ENCODE peak calls at places on chromosomes 6 and 20, in five cellular contexts. One of them, this sample, is unnamed.

GRCh38 chr20:10761786-10762185 is 88.0 kb upstream of the JAG1 start:
- DNase-seq in brain microvascular endothelial cell: peak; percentile 98
- DNase-seq in aorta: no peak
- DNase-seq in posterior vena cava: no peak
- DNase-seq in stimulated activated CD4-positive, alpha-beta T cell treated with anti-CD3 and anti-CD28 coated beads, TNF-alpha, amount 100 ng/mL, for 4 hours: no peak
- DNase-seq in this sample: no peak

GRCh38 chr6:106383573-106383972 is 23.1 kb downstream of the CRYBG1 start:
- DNase-seq in brain microvascular endothelial cell: no peak
- DNase-seq in aorta: no peak
- DNase-seq in posterior vena cava: no peak
- DNase-seq in stimulated activated CD4-positive, alpha-beta T cell treated with anti-CD3 and anti-CD28 coated beads, TNF-alpha, amount 100 ng/mL, for 4 hours: no peak
- DNase-seq in this sample: no peak

GRCh38 chr6:25014806-25015560 is 79.2 kb upstream of the RIPOR2 start:
- DNase-seq in brain microvascular endothelial cell: peak; percentile 77
- DNase-seq in aorta: no peak
- DNase-seq in posterior vena cava: no peak
- DNase-seq in stimulated activated CD4-positive, alpha-beta T cell treated with anti-CD3 and anti-CD28 coated beads, TNF-alpha, amount 100 ng/mL, for 4 hours: no peak
- DNase-seq in this sample: no peak

GRCh38 chr6:19737968-19738367 is 99.2 kb upstream of the ID4 start:
- DNase-seq in brain microvascular endothelial cell: no peak
- DNase-seq in aorta: no peak
- DNase-seq in posterior vena cava: no peak
- DNase-seq in stimulated activated CD4-positive, alpha-beta T cell treated with anti-CD3 and anti-CD28 coated beads, TNF-alpha, amount 100 ng/mL, for 4 hours: no peak
- DNase-seq in this sample: no peak

GRCh38 chr6:73695619-73696421 is at the start of gene CD109:
- DNase-seq in brain microvascular endothelial cell: peak; percentile 51
- DNase-seq in aorta: peak; percentile 85
- DNase-seq in posterior vena cava: peak; percentile 86
- DNase-seq in stimulated activated CD4-positive, alpha-beta T cell treated with anti-CD3 and anti-CD28 coated beads, TNF-alpha, amount 100 ng/mL, for 4 hours: peak; percentile 44
- DNase-seq in this sample: peak; percentile 46

GRCh38 chr6:19369770-19370169 is 467.4 kb upstream of the ID4 start:
- DNase-seq in brain microvascular endothelial cell: peak; percentile 2
- DNase-seq in aorta: no peak
- DNase-seq in posterior vena cava: no peak
- DNase-seq in stimulated activated CD4-positive, alpha-beta T cell treated with anti-CD3 and anti-CD28 coated beads, TNF-alpha, amount 100 ng/mL, for 4 hours: no peak
- DNase-seq in this sample: no peak

GRCh38 chr6:48061630-48062029 is 49.4 kb downstream of the PTCHD4 start:
- DNase-seq in brain microvascular endothelial cell: no peak
- DNase-seq in aorta: no peak
- DNase-seq in posterior vena cava: no peak
- DNase-seq in stimulated activated CD4-positive, alpha-beta T cell treated with anti-CD3 and anti-CD28 coated beads, TNF-alpha, amount 100 ng/mL, for 4 hours: no peak
- DNase-seq in this sample: no peak

GRCh38 chr20:57346477-57346876 is 4.6 kb upstream of the RAE1 start:
- DNase-seq in brain microvascular endothelial cell: peak; percentile 77
- DNase-seq in aorta: peak; percentile 91
- DNase-seq in posterior vena cava: peak; percentile 93
- DNase-seq in stimulated activated CD4-positive, alpha-beta T cell treated with anti-CD3 and anti-CD28 coated beads, TNF-alpha, amount 100 ng/mL, for 4 hours: peak; percentile 45
- DNase-seq in this sample: peak; percentile 33

GRCh38 chr6:166554316-166554715 is 32.2 kb downstream of the RAMACL start:
- DNase-seq in brain microvascular endothelial cell: no peak
- DNase-seq in aorta: peak; percentile 24
- DNase-seq in posterior vena cava: peak; percentile 62
- DNase-seq in stimulated activated CD4-positive, alpha-beta T cell treated with anti-CD3 and anti-CD28 coated beads, TNF-alpha, amount 100 ng/mL, for 4 hours: no peak
- DNase-seq in this sample: no peak

GRCh38 chr6:113427617-113428016 is 429.5 kb upstream of the MARCKS start:
- DNase-seq in brain microvascular endothelial cell: no peak
- DNase-seq in aorta: no peak
- DNase-seq in posterior vena cava: no peak
- DNase-seq in stimulated activated CD4-positive, alpha-beta T cell treated with anti-CD3 and anti-CD28 coated beads, TNF-alpha, amount 100 ng/mL, for 4 hours: no peak
- DNase-seq in this sample: no peak

GRCh38 chr20:24965065-24965919 is 16.2 kb downstream of the CST7 start:
- DNase-seq in brain microvascular endothelial cell: no peak
- DNase-seq in aorta: no peak
- DNase-seq in posterior vena cava: no peak
- DNase-seq in stimulated activated CD4-positive, alpha-beta T cell treated with anti-CD3 and anti-CD28 coated beads, TNF-alpha, amount 100 ng/mL, for 4 hours: no peak
- DNase-seq in this sample: no peak

GRCh38 chr6:168122011-168122410 is 43.0 kb upstream of the FRMD1 start:
- DNase-seq in brain microvascular endothelial cell: no peak
- DNase-seq in aorta: peak; percentile 67
- DNase-seq in posterior vena cava: peak; percentile 65
- DNase-seq in stimulated activated CD4-positive, alpha-beta T cell treated with anti-CD3 and anti-CD28 coated beads, TNF-alpha, amount 100 ng/mL, for 4 hours: no peak
- DNase-seq in this sample: no peak

GRCh38 chr6:18265787-18266523 is 1.6 kb upstream of the DEK start:
- DNase-seq in brain microvascular endothelial cell: no peak
- DNase-seq in aorta: peak; percentile 72
- DNase-seq in posterior vena cava: no peak
- DNase-seq in stimulated activated CD4-positive, alpha-beta T cell treated with anti-CD3 and anti-CD28 coated beads, TNF-alpha, amount 100 ng/mL, for 4 hours: no peak
- DNase-seq in this sample: no peak

GRCh38 chr6:170212051-170212756 is 78.7 kb downstream of the DLL1 start:
- DNase-seq in brain microvascular endothelial cell: no peak
- DNase-seq in aorta: peak; percentile 71
- DNase-seq in posterior vena cava: peak; percentile 49
- DNase-seq in stimulated activated CD4-positive, alpha-beta T cell treated with anti-CD3 and anti-CD28 coated beads, TNF-alpha, amount 100 ng/mL, for 4 hours: no peak
- DNase-seq in this sample: no peak

GRCh38 chr20:54139188-54139587 is 34.6 kb downstream of the CYP24A1 start:
- DNase-seq in brain microvascular endothelial cell: no peak
- DNase-seq in aorta: no peak
- DNase-seq in posterior vena cava: no peak
- DNase-seq in stimulated activated CD4-positive, alpha-beta T cell treated with anti-CD3 and anti-CD28 coated beads, TNF-alpha, amount 100 ng/mL, for 4 hours: no peak
- DNase-seq in this sample: no peak

GRCh38 chr20:56440346-56441007 is 27.9 kb upstream of the RTF2 start:
- DNase-seq in brain microvascular endothelial cell: no peak
- DNase-seq in aorta: no peak
- DNase-seq in posterior vena cava: no peak
- DNase-seq in stimulated activated CD4-positive, alpha-beta T cell treated with anti-CD3 and anti-CD28 coated beads, TNF-alpha, amount 100 ng/mL, for 4 hours: no peak
- DNase-seq in this sample: peak; percentile 48

GRCh38 chr6:163501022-163501421 is 86.5 kb downstream of the QKI start:
- DNase-seq in brain microvascular endothelial cell: no peak
- DNase-seq in aorta: no peak
- DNase-seq in posterior vena cava: no peak
- DNase-seq in stimulated activated CD4-positive, alpha-beta T cell treated with anti-CD3 and anti-CD28 coated beads, TNF-alpha, amount 100 ng/mL, for 4 hours: no peak
- DNase-seq in this sample: no peak

GRCh38 chr6:33640361-33640760 is 19.2 kb downstream of the ITPR3 start:
- DNase-seq in brain microvascular endothelial cell: no peak
- DNase-seq in aorta: no peak
- DNase-seq in posterior vena cava: no peak
- DNase-seq in stimulated activated CD4-positive, alpha-beta T cell treated with anti-CD3 and anti-CD28 coated beads, TNF-alpha, amount 100 ng/mL, for 4 hours: no peak
- DNase-seq in this sample: no peak

GRCh38 chr6:30150151-30150550 is 10.9 kb downstream of the TRIM10 start:
- DNase-seq in brain microvascular endothelial cell: no peak
- DNase-seq in aorta: no peak
- DNase-seq in posterior vena cava: no peak
- DNase-seq in stimulated activated CD4-positive, alpha-beta T cell treated with anti-CD3 and anti-CD28 coated beads, TNF-alpha, amount 100 ng/mL, for 4 hours: no peak
- DNase-seq in this sample: no peak

GRCh38 chr6:148973809-148974208 is 227.0 kb downstream of the UST start:
- DNase-seq in brain microvascular endothelial cell: peak; percentile 48
- DNase-seq in aorta: no peak
- DNase-seq in posterior vena cava: no peak
- DNase-seq in stimulated activated CD4-positive, alpha-beta T cell treated with anti-CD3 and anti-CD28 coated beads, TNF-alpha, amount 100 ng/mL, for 4 hours: no peak
- DNase-seq in this sample: no peak

GRCh38 chr20:9027626-9028025 is 41.3 kb upstream of the PLCB4 start:
- DNase-seq in brain microvascular endothelial cell: no peak
- DNase-seq in aorta: no peak
- DNase-seq in posterior vena cava: no peak
- DNase-seq in stimulated activated CD4-positive, alpha-beta T cell treated with anti-CD3 and anti-CD28 coated beads, TNF-alpha, amount 100 ng/mL, for 4 hours: no peak
- DNase-seq in this sample: no peak

GRCh38 chr20:45701873-45702272 is at the start of gene WFDC13:
- DNase-seq in brain microvascular endothelial cell: no peak
- DNase-seq in aorta: no peak
- DNase-seq in posterior vena cava: no peak
- DNase-seq in stimulated activated CD4-positive, alpha-beta T cell treated with anti-CD3 and anti-CD28 coated beads, TNF-alpha, amount 100 ng/mL, for 4 hours: no peak
- DNase-seq in this sample: no peak

GRCh38 chr6:30159988-30160387 is 1.0 kb downstream of the TRIM10 start:
- DNase-seq in brain microvascular endothelial cell: no peak
- DNase-seq in aorta: no peak
- DNase-seq in posterior vena cava: no peak
- DNase-seq in stimulated activated CD4-positive, alpha-beta T cell treated with anti-CD3 and anti-CD28 coated beads, TNF-alpha, amount 100 ng/mL, for 4 hours: no peak
- DNase-seq in this sample: no peak

GRCh38 chr6:106560966-106561740 is 68.1 kb downstream of the RTN4IP1 start:
- DNase-seq in brain microvascular endothelial cell: peak; percentile 24
- DNase-seq in aorta: no peak
- DNase-seq in posterior vena cava: no peak
- DNase-seq in stimulated activated CD4-positive, alpha-beta T cell treated with anti-CD3 and anti-CD28 coated beads, TNF-alpha, amount 100 ng/mL, for 4 hours: no peak
- DNase-seq in this sample: no peak

GRCh38 chr6:130116273-130116672 is 97.9 kb downstream of the L3MBTL3 start:
- DNase-seq in brain microvascular endothelial cell: no peak
- DNase-seq in aorta: no peak
- DNase-seq in posterior vena cava: no peak
- DNase-seq in stimulated activated CD4-positive, alpha-beta T cell treated with anti-CD3 and anti-CD28 coated beads, TNF-alpha, amount 100 ng/mL, for 4 hours: no peak
- DNase-seq in this sample: no peak

GRCh38 chr6:156933201-156934053 is 156.2 kb downstream of the ARID1B start:
- DNase-seq in brain microvascular endothelial cell: no peak
- DNase-seq in aorta: no peak
- DNase-seq in posterior vena cava: no peak
- DNase-seq in stimulated activated CD4-positive, alpha-beta T cell treated with anti-CD3 and anti-CD28 coated beads, TNF-alpha, amount 100 ng/mL, for 4 hours: no peak
- DNase-seq in this sample: no peak

GRCh38 chr6:50128420-50129005 is 78.8 kb upstream of the DEFB112 start:
- DNase-seq in brain microvascular endothelial cell: no peak
- DNase-seq in aorta: no peak
- DNase-seq in posterior vena cava: no peak
- DNase-seq in stimulated activated CD4-positive, alpha-beta T cell treated with anti-CD3 and anti-CD28 coated beads, TNF-alpha, amount 100 ng/mL, for 4 hours: no peak
- DNase-seq in this sample: no peak

GRCh38 chr6:160238786-160239751 is 19.6 kb downstream of the SLC22A2 start:
- DNase-seq in brain microvascular endothelial cell: no peak
- DNase-seq in aorta: no peak
- DNase-seq in posterior vena cava: no peak
- DNase-seq in stimulated activated CD4-positive, alpha-beta T cell treated with anti-CD3 and anti-CD28 coated beads, TNF-alpha, amount 100 ng/mL, for 4 hours: no peak
- DNase-seq in this sample: no peak

GRCh38 chr6:19860235-19860877 is 23.2 kb downstream of the ID4 start:
- DNase-seq in brain microvascular endothelial cell: no peak
- DNase-seq in aorta: no peak
- DNase-seq in posterior vena cava: no peak
- DNase-seq in stimulated activated CD4-positive, alpha-beta T cell treated with anti-CD3 and anti-CD28 coated beads, TNF-alpha, amount 100 ng/mL, for 4 hours: no peak
- DNase-seq in this sample: no peak

GRCh38 chr6:100203391-100203790 is 209.4 kb upstream of the MCHR2 start:
- DNase-seq in brain microvascular endothelial cell: peak; percentile 88
- DNase-seq in aorta: no peak
- DNase-seq in posterior vena cava: no peak
- DNase-seq in stimulated activated CD4-positive, alpha-beta T cell treated with anti-CD3 and anti-CD28 coated beads, TNF-alpha, amount 100 ng/mL, for 4 hours: no peak
- DNase-seq in this sample: no peak

GRCh38 chr20:4443016-4443415 is 278.7 kb upstream of the PRND start:
- DNase-seq in brain microvascular endothelial cell: no peak
- DNase-seq in aorta: peak; percentile 81
- DNase-seq in posterior vena cava: no peak
- DNase-seq in stimulated activated CD4-positive, alpha-beta T cell treated with anti-CD3 and anti-CD28 coated beads, TNF-alpha, amount 100 ng/mL, for 4 hours: no peak
- DNase-seq in this sample: no peak

GRCh38 chr6:99602519-99603420 is 3.9 kb upstream of the PRDM13 start:
- DNase-seq in brain microvascular endothelial cell: no peak
- DNase-seq in aorta: no peak
- DNase-seq in posterior vena cava: no peak
- DNase-seq in stimulated activated CD4-positive, alpha-beta T cell treated with anti-CD3 and anti-CD28 coated beads, TNF-alpha, amount 100 ng/mL, for 4 hours: no peak
- DNase-seq in this sample: no peak

GRCh38 chr20:61349447-61350165 is 97.5 kb downstream of the CDH4 start:
- DNase-seq in brain microvascular endothelial cell: no peak
- DNase-seq in aorta: no peak
- DNase-seq in posterior vena cava: no peak
- DNase-seq in stimulated activated CD4-positive, alpha-beta T cell treated with anti-CD3 and anti-CD28 coated beads, TNF-alpha, amount 100 ng/mL, for 4 hours: no peak
- DNase-seq in this sample: no peak

GRCh38 chr6:129364037-129364436 is 345.9 kb downstream of the ARHGAP18 start:
- DNase-seq in brain microvascular endothelial cell: no peak
- DNase-seq in aorta: no peak
- DNase-seq in posterior vena cava: no peak
- DNase-seq in stimulated activated CD4-positive, alpha-beta T cell treated with anti-CD3 and anti-CD28 coated beads, TNF-alpha, amount 100 ng/mL, for 4 hours: no peak
- DNase-seq in this sample: no peak

GRCh38 chr6:164200071-164200470 is 785.6 kb downstream of the QKI start:
- DNase-seq in brain microvascular endothelial cell: no peak
- DNase-seq in aorta: no peak
- DNase-seq in posterior vena cava: no peak
- DNase-seq in stimulated activated CD4-positive, alpha-beta T cell treated with anti-CD3 and anti-CD28 coated beads, TNF-alpha, amount 100 ng/mL, for 4 hours: no peak
- DNase-seq in this sample: no peak

GRCh38 chr6:33839399-33840063 is 35.7 kb upstream of the MLN start:
- DNase-seq in brain microvascular endothelial cell: no peak
- DNase-seq in aorta: no peak
- DNase-seq in posterior vena cava: no peak
- DNase-seq in stimulated activated CD4-positive, alpha-beta T cell treated with anti-CD3 and anti-CD28 coated beads, TNF-alpha, amount 100 ng/mL, for 4 hours: no peak
- DNase-seq in this sample: no peak

GRCh38 chr6:2611092-2611491 is 139.6 kb downstream of the MYLK4 start:
- DNase-seq in brain microvascular endothelial cell: peak; percentile 73
- DNase-seq in aorta: no peak
- DNase-seq in posterior vena cava: no peak
- DNase-seq in stimulated activated CD4-positive, alpha-beta T cell treated with anti-CD3 and anti-CD28 coated beads, TNF-alpha, amount 100 ng/mL, for 4 hours: no peak
- DNase-seq in this sample: no peak

This sample was measured in activated CD4-positive, alpha-beta T cell treated with anti-CD3 and anti-CD28 coated beads, Interleukin-2, amount 50 U/mL, for 24 hours.